ENCODE peak calls at places on chromosomes 6 and 20, in eight cellular contexts. N, T, J, S, K, Y, O and P are unnamed samples.

GRCh38 chr20:63238491-63239126 is 2.9 kb downstream of the BIRC7 start:
- DNase-seq in N (no peak), T (no peak), J (peak), S (no peak), K (no peak), Y (no peak), O (no peak), P (no peak)

GRCh38 chr20:47669489-47669888 is 115.8 kb downstream of the SULF2 start:
- DNase-seq in N (no peak), T (no peak), J (no peak), S (no peak), K (no peak), Y (no peak), O (no peak), P (no peak)

GRCh38 chr6:22146581-22147468 is 150.0 kb downstream of the PRL start:
- DNase-seq in N (peak), T (no peak), J (no peak), S (no peak), K (peak), Y (no peak), O (no peak), P (peak)

GRCh38 chr6:37524919-37525318 is 25.2 kb upstream of the CCDC167 start:
- DNase-seq in N (no peak), T (no peak), J (no peak), S (no peak), K (no peak), Y (no peak), O (no peak), P (no peak)

GRCh38 chr20:15836634-15837033 is 736.6 kb downstream of the KIF16B start:
- DNase-seq in N (no peak), T (no peak), J (no peak), S (no peak), K (no peak), Y (no peak), O (no peak), P (no peak)

GRCh38 chr6:116251568-116252384 is 2.1 kb downstream of the TSPYL4 start:
- DNase-seq in N (no peak), T (no peak), J (no peak), S (no peak), K (peak), Y (no peak), O (no peak), P (peak)

GRCh38 chr20:31974975-31975481 is 7.1 kb downstream of the XKR7 start:
- DNase-seq in N (peak), T (no peak), J (no peak), S (no peak), K (no peak), Y (no peak), O (no peak), P (no peak)

GRCh38 chr20:22691369-22692118 is 107.2 kb upstream of the FOXA2 start:
- DNase-seq in N (peak), T (peak), J (peak), S (peak), K (peak), Y (peak), O (peak), P (peak)

GRCh38 chr20:20410678-20411077 is 42.8 kb downstream of the INSM1 start:
- DNase-seq in N (peak), T (no peak), J (no peak), S (no peak), K (peak), Y (no peak), O (no peak), P (no peak)

GRCh38 chr6:159931112-159931511 is 37.8 kb upstream of the IGF2R start:
- DNase-seq in N (no peak), T (no peak), J (no peak), S (no peak), K (no peak), Y (no peak), O (no peak), P (no peak)

GRCh38 chr6:116220172-116220571 is 33.7 kb downstream of the TSPYL4 start:
- DNase-seq in N (no peak), T (no peak), J (no peak), S (no peak), K (peak), Y (no peak), O (no peak), P (peak)

GRCh38 chr6:154502564-154502963 is 7.9 kb downstream of the CNKSR3 start:
- DNase-seq in N (no peak), T (no peak), J (no peak), S (no peak), K (no peak), Y (no peak), O (no peak), P (no peak)

GRCh38 chr6:77986380-77987034 is 333.7 kb downstream of the MEI4 start:
- DNase-seq in N (no peak), T (no peak), J (no peak), S (no peak), K (no peak), Y (no peak), O (no peak), P (no peak)

GRCh38 chr6:10529231-10529801 is 8.2 kb downstream of the GCNT2 start:
- DNase-seq in N (no peak), T (no peak), J (no peak), S (no peak), K (no peak), Y (no peak), O (no peak), P (no peak)

GRCh38 chr20:17171750-17172149 is 55.1 kb upstream of the PCSK2 start:
- DNase-seq in N (no peak), T (no peak), J (no peak), S (no peak), K (no peak), Y (no peak), O (no peak), P (no peak)

GRCh38 chr6:145206247-145206907 is 528.9 kb downstream of the EPM2A start:
- DNase-seq in N (no peak), T (no peak), J (no peak), S (no peak), K (peak), Y (peak), O (no peak), P (peak)

GRCh38 chr20:58127731-58128130 is 100.7 kb downstream of the ANKRD60 start:
- DNase-seq in N (no peak), T (no peak), J (no peak), S (no peak), K (peak), Y (peak), O (no peak), P (peak)